ENCODE peak calls at places on chromosomes 7 and 10, in eight cellular contexts. L is choroid plexus epithelial cell, V is heart right ventricle, N is mesothelial cell of epicardium, E is heart left ventricle, P is prostate gland, D is AG09309, O is A673. F is an unnamed sample.

GRCh38 chr10:110548002-110548401 is 19.5 kb upstream of the SMC3 start:
- DNase-seq in L (no peak), P (no peak), O (no peak), D (no peak), E (no peak), V (no peak), N (no peak), F (no peak)

GRCh38 chr10:11682896-11683295 is 59.3 kb upstream of the ECHDC3 start:
- DNase-seq in L (peak), V (no peak), E (no peak), P (no peak), D (no peak), O (no peak), N (no peak), F (no peak)

GRCh38 chr7:146764458-146764857 is 647.9 kb downstream of the CNTNAP2 start:
- DNase-seq in P (no peak), D (no peak), N (no peak), V (no peak), E (no peak), O (no peak), L (no peak), F (no peak)

GRCh38 chr10:93600861-93601773 is at the start of gene RBP4:
- DNase-seq in O (no peak), E (no peak), V (no peak), N (peak), D (peak), P (no peak), L (peak), F (no peak)

GRCh38 chr7:17852361-17852760 is 87.9 kb downstream of the SNX13 start:
- DNase-seq in O (no peak), V (no peak), D (no peak), E (no peak), P (no peak), N (no peak), L (no peak), F (no peak)

GRCh38 chr7:1945558-1945957 is 275.5 kb downstream of the ELFN1 start:
- DNase-seq in D (no peak), P (no peak), L (no peak), V (no peak), N (no peak), O (no peak), E (no peak), F (no peak)

GRCh38 chr10:47400251-47400650 is 16.2 kb upstream of the ZNF488 start:
- DNase-seq in E (no peak), D (no peak), N (no peak), P (no peak), O (no peak), L (no peak), V (no peak), F (no peak)

GRCh38 chr7:17239683-17240521 is 58.5 kb upstream of the AHR start:
- DNase-seq in D (no peak), O (no peak), L (peak), V (no peak), P (no peak), N (no peak), E (no peak), F (no peak)

GRCh38 chr10:12511651-12512050 is 162.3 kb downstream of the CAMK1D start:
- DNase-seq in V (no peak), O (no peak), L (no peak), D (no peak), N (peak), E (no peak), P (no peak), F (no peak)

GRCh38 chr10:131651674-131652093 is 249.1 kb upstream of the PPP2R2D start:
- DNase-seq in P (no peak), E (no peak), V (no peak), O (no peak), L (no peak), N (no peak), D (no peak), F (peak)

GRCh38 chr7:29987821-29988317 is 1.7 kb downstream of the SCRN1 start:
- DNase-seq in L (peak), E (no peak), V (no peak), N (peak), O (peak), P (no peak), D (peak), F (no peak)

GRCh38 chr7:90430614-90431445 is 27.6 kb downstream of the CLDN12 start:
- DNase-seq in V (no peak), P (no peak), N (no peak), D (no peak), L (peak), O (peak), E (no peak), F (no peak)

GRCh38 chr10:7956508-7956907 is 98.0 kb upstream of the GATA3 start:
- DNase-seq in E (no peak), O (peak), N (no peak), V (no peak), P (no peak), L (peak), D (peak), F (no peak)

DNA sequence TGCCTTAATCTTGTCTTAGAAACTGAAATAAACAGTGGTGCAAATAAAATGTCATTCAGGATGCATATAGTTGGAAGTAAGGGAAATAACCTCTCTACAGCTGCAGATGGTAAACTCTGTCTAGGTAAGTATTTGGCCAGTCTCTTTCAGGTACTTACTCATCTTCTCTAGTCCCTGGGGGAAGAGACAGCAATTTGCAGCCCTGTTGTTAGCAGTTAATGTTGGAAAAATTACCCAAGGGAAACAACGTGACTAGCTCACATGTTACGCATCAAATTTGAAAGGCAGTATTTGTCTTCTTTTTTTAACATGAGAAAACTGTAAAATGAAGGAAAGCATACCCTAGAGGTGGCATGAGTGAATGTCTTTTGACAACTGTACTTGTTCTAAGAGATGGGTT is 3.2 kb upstream of the HUS1 start:
- DNase-seq in D (no peak), N (no peak), P (no peak), V (no peak), E (no peak), L (no peak), O (peak), F (no peak)
- TF ChIP-seq CTCF in D (no peak), N (no peak), P (no peak), V (no peak), E (no peak), L (no peak), O (no peak), F (no peak)

GRCh38 chr10:75436896-75437295 is 5.5 kb downstream of the LRMDA start:
- DNase-seq in L (no peak), O (no peak), E (no peak), P (no peak), D (no peak), V (no peak), N (no peak), F (no peak)
- TF ChIP-seq CTCF in L (no peak), O (no peak), E (no peak), P (no peak), D (no peak), V (no peak), N (no peak), F (no peak)

DNA sequence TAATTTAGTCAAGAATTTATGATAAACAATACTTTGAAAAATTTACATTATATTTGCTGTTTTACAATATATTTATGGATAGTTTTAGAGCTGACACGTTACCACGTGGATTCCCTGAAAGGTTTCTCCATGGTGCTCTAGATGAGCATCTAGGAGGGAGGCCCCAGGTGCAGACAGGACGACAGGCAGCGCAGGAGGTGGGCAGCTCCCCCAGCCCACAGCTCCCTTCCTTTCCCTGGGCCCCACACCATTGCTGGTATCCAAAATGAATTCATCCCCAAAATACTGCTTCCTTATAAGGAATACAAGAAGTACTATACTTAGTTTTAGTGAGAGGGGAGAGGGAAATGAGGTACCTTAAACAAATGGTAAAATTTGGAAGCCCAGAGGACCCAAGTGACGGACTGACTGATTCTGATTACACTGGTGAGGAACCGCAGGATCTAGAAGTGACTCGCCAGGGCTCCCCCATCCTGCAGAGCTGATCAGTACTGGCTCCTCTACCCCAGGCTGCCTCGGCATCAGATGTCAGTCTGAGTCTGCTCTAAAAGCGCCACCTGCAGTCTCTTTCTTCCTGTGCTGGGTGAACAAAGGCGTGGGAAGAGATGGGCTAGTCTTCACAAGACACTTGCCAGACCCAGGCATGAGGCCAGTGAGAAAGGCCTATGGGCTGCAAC is 89.2 kb downstream of the DLG5 start:
- DNase-seq in O (peak), V (no peak), L (peak), E (no peak), D (no peak), P (no peak), N (no peak), F (no peak)
- TF ChIP-seq CTCF in O (peak), V (no peak), L (peak), E (no peak), D (no peak), P (no peak), N (no peak), F (no peak)

GRCh38 chr7:42736931-42737330 is 174.9 kb downstream of the C7orf25 start:
- DNase-seq in V (no peak), N (no peak), D (no peak), E (no peak), O (no peak), P (no peak), L (no peak), F (no peak)
- TF ChIP-seq CTCF in V (no peak), N (no peak), D (no peak), E (no peak), O (no peak), P (no peak), L (peak), F (peak)

DNA sequence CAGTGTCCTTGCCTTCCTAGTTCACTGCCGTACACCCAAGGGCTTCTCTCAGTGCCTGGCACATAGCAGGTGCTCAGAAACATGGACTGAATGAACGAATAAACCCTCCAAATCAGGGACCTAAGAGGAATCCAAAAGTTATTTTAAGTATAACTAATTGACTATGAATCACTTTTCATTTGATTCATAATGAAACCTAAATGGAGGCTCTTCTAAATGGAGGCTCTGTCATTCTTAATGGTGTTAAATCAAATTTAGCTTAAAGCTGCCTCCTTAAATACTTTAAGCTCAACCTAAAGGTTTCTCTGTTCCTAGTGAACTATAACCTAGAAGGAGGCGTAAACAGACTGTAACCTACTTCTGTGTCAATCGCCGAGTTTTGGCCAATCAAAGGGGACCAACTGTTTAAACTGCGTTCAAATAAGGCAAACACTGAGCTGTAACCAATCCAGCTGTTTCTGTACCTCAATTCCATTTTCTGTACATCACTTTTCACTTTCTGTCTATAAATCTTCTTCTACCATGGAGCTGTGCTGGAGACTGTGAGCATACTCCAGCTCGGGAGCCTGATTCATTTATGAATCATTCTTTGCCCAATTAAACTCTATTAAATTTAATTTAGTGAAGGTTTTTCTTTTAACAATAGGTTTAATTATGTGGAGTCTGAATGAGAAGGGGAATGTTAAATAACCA is 11.0 kb downstream of the PYROXD2 start:
- DNase-seq in D (no peak), E (no peak), N (no peak), O (peak), L (no peak), P (no peak), V (no peak), F (no peak)
- TF ChIP-seq CTCF in D (no peak), E (no peak), N (no peak), O (no peak), L (no peak), P (no peak), V (no peak), F (no peak)

GRCh38 chr7:134318443-134318842 is 1.7 kb upstream of the SLC35B4 start:
- DNase-seq in E (no peak), D (no peak), P (no peak), O (no peak), V (no peak), N (no peak), L (no peak), F (no peak)

GRCh38 chr7:134313543-134313942 is 3.2 kb downstream of the SLC35B4 start:
- DNase-seq in D (no peak), O (no peak), N (no peak), E (no peak), V (no peak), L (no peak), P (peak), F (no peak)

GRCh38 chr7:134317434-134317833 is 704 bp upstream of the SLC35B4 start:
- DNase-seq in L (no peak), D (no peak), P (no peak), E (no peak), N (no peak), O (no peak), V (no peak), F (no peak)

GRCh38 chr7:134315679-134316538 is 821 bp downstream of the SLC35B4 start:
- DNase-seq in V (no peak), D (no peak), N (no peak), L (peak), P (no peak), O (peak), E (no peak), F (no peak)

DNA sequence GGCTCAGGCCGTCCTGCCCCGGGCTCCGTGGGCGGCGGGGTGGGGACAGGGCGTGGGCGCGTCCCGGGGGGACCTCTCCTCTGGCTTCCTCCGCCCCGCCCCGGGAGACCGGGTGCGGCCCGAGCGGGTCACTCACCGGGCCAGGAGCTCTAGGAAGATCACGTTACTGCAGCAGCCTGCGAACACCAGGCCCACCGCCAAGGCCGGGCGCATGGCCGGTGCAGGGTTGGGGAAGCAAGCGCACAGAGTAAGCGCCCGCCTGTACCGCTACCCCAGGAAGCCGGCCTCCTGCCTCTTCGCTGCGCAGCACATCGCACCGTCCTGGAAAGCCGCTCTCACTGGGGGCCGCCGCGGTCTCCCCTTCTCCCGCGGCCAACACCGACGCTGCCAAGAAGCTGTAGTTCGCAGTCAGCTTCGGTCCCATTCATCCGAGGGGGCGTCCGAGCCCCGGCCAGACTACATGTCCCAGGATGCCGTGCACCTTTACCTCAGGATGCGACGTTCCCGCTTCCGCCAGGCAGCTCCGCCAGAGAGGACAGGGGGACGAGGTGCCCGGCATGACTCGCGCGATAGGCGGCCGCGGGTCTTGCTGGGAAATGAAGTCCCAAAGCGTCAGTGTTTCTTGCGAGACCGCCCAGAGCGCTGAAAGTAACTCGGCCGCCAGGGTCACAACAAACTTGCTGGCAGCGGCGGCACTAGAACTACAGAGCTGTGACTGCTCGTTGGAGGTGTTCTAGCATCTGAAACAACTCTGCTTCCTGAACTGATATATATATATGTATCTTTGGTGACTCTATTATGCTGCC is at the start of gene SLC35B4:
- DNase-seq in O (peak), V (peak), E (peak), L (peak), P (peak), D (peak), N (peak), F (peak)
- TF ChIP-seq CTCF in O (no peak), V (peak), E (no peak), L (peak), P (no peak), D (peak), N (no peak), F (peak)

DNA sequence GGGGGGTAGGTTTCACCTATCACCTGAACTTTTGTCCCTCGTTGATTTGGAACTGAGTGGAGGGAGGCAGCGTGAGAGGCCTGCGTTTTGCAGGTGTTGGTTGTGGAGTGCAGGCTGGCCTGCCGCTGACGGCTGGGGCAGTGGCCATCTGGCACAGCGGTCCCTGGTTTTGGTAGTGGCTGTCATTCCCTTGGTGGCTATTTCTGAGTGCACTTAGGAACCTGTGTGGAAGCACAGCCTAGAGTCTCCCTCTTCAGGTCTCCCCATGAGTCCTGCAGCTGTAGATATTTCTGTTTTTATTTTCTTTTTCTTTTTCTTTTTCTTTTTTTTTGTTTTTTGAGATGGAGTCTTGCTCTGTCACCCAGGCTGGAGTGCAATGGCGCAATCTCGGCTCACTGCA is 129.2 kb downstream of the CUL2 start:
- DNase-seq in O (peak), E (peak), L (peak), D (no peak), P (no peak), V (peak), N (no peak), F (no peak)
- TF ChIP-seq CTCF in O (peak), E (no peak), L (peak), D (peak), P (no peak), V (peak), N (no peak), F (peak)

F was measured in progenitor cell of endocrine pancreas.